ENCODE peak calls at places on chromosome 7, in six cellular contexts. One of them, this sample, is unnamed.

GRCh38 chr7:72080349-72080766 is 331.8 kb downstream of the CALN1 start:
- DNase-seq in WTC11: no peak
- DNase-seq in GM23338: no peak
- DNase-seq in H1: no peak
- DNase-seq in K562: no peak
- DNase-seq in HepG2: no peak
- DNase-seq in this sample: no peak

GRCh38 chr7:85471740-85472139 is 284.9 kb upstream of the SEMA3D start:
- DNase-seq in WTC11: no peak
- DNase-seq in GM23338: no peak
- DNase-seq in H1: no peak
- DNase-seq in K562: no peak
- DNase-seq in HepG2: no peak
- DNase-seq in this sample: no peak

GRCh38 chr7:15813448-15813847 is 127.0 kb upstream of the MEOX2 start:
- DNase-seq in WTC11: no peak
- DNase-seq in GM23338: no peak
- DNase-seq in H1: no peak
- DNase-seq in K562: no peak
- DNase-seq in HepG2: no peak
- DNase-seq in this sample: no peak

GRCh38 chr7:110868458-110868857 is 222.5 kb upstream of the LRRN3 start:
- DNase-seq in WTC11: no peak
- DNase-seq in GM23338: no peak
- DNase-seq in H1: no peak
- DNase-seq in K562: no peak
- DNase-seq in HepG2: no peak
- DNase-seq in this sample: no peak

GRCh38 chr7:155543011-155543881 is 3.1 kb downstream of the CNPY1 start:
- DNase-seq in WTC11: no peak
- DNase-seq in GM23338: peak
- DNase-seq in H1: no peak
- DNase-seq in K562: no peak
- DNase-seq in HepG2: peak
- DNase-seq in this sample: no peak

GRCh38 chr7:50826371-50827172 is 43.9 kb upstream of the GRB10 start:
- DNase-seq in WTC11: no peak
- DNase-seq in GM23338: no peak
- DNase-seq in H1: no peak
- DNase-seq in K562: no peak
- DNase-seq in HepG2: peak
- DNase-seq in this sample: no peak

GRCh38 chr7:51009716-51010496 is 227.2 kb upstream of the GRB10 start:
- DNase-seq in WTC11: no peak
- DNase-seq in GM23338: no peak
- DNase-seq in H1: no peak
- DNase-seq in K562: no peak
- DNase-seq in HepG2: peak
- DNase-seq in this sample: no peak

GRCh38 chr7:116621649-116622048 is 50.3 kb upstream of the MET start:
- DNase-seq in WTC11: no peak
- DNase-seq in GM23338: no peak
- DNase-seq in H1: no peak
- DNase-seq in K562: no peak
- DNase-seq in HepG2: no peak
- DNase-seq in this sample: no peak

GRCh38 chr7:22147113-22147512 is 201.4 kb upstream of the CDCA7L start:
- DNase-seq in WTC11: no peak
- DNase-seq in GM23338: no peak
- DNase-seq in H1: no peak
- DNase-seq in K562: no peak
- DNase-seq in HepG2: no peak
- DNase-seq in this sample: no peak

GRCh38 chr7:41931263-41931646 is 228.4 kb upstream of the INHBA start:
- DNase-seq in WTC11: no peak
- DNase-seq in GM23338: no peak
- DNase-seq in H1: no peak
- DNase-seq in K562: no peak
- DNase-seq in HepG2: no peak
- DNase-seq in this sample: no peak

GRCh38 chr7:137983308-137984008 is 18.4 kb downstream of the CREB3L2 start:
- DNase-seq in WTC11: no peak
- DNase-seq in GM23338: no peak
- DNase-seq in H1: no peak
- DNase-seq in K562: no peak
- DNase-seq in HepG2: peak
- DNase-seq in this sample: no peak

GRCh38 chr7:136251826-136252225 is 274.7 kb upstream of the MTPN start:
- DNase-seq in WTC11: no peak
- DNase-seq in GM23338: peak
- DNase-seq in H1: no peak
- DNase-seq in K562: no peak
- DNase-seq in HepG2: no peak
- DNase-seq in this sample: no peak

GRCh38 chr7:1252543-1253090 is 19.9 kb downstream of the UNCX start:
- DNase-seq in WTC11: no peak
- DNase-seq in GM23338: no peak
- DNase-seq in H1: no peak
- DNase-seq in K562: no peak
- DNase-seq in HepG2: no peak
- DNase-seq in this sample: no peak

GRCh38 chr7:37320140-37320839 is 128.4 kb downstream of the ELMO1 start:
- DNase-seq in WTC11: no peak
- DNase-seq in GM23338: no peak
- DNase-seq in H1: no peak
- DNase-seq in K562: no peak
- DNase-seq in HepG2: peak
- DNase-seq in this sample: no peak

GRCh38 chr7:16795624-16796023 is 9.2 kb downstream of the AGR2 start:
- DNase-seq in WTC11: no peak
- DNase-seq in GM23338: no peak
- DNase-seq in H1: no peak
- DNase-seq in K562: no peak
- DNase-seq in HepG2: no peak
- DNase-seq in this sample: no peak

DNA sequence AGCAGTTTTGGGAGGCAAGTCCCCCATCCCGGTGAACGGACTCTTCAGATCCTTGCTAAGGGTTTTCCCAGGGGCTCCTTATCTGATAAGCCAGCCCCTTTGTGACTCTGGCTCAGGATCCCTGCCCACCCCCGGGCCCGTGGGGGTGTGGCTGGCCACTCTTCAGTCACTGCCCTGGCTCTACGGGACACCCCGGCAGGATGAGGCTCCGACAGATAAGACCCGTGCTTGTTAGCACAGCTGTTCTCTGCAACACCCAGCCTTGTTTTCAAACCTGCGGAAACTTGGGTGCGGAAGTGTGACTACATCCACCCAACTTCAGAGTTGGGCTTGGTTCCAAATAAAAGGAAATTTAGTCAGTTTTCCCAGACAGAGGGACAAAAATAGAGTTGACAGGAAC is 66.7 kb upstream of the PODXL start:
- DNase-seq in WTC11: no peak
- DNase-seq in GM23338: no peak
- DNase-seq in H1: no peak
- DNase-seq in K562: peak
- DNase-seq in HepG2: no peak
- DNase-seq in this sample: no peak
- TF ChIP-seq CREB1 in WTC11: no peak
- TF ChIP-seq CREB1 in GM23338: no peak
- TF ChIP-seq CREB1 in H1: no peak
- TF ChIP-seq CREB1 in K562: no peak
- TF ChIP-seq CREB1 in HepG2: no peak
- TF ChIP-seq CREB1 in this sample: no peak

GRCh38 chr7:152107945-152108344 is 82.5 kb downstream of the GALNT11 start:
- DNase-seq in WTC11: no peak
- DNase-seq in GM23338: no peak
- DNase-seq in H1: no peak
- DNase-seq in K562: no peak
- DNase-seq in HepG2: no peak
- DNase-seq in this sample: no peak

GRCh38 chr7:152106990-152107389 is 81.5 kb downstream of the GALNT11 start:
- DNase-seq in WTC11: no peak
- DNase-seq in GM23338: no peak
- DNase-seq in H1: no peak
- DNase-seq in K562: no peak
- DNase-seq in HepG2: no peak
- DNase-seq in this sample: no peak

GRCh38 chr7:152105205-152105604 is 79.7 kb downstream of the GALNT11 start:
- DNase-seq in WTC11: no peak
- DNase-seq in GM23338: no peak
- DNase-seq in H1: no peak
- DNase-seq in K562: no peak
- DNase-seq in HepG2: no peak
- DNase-seq in this sample: no peak

GRCh38 chr7:152103691-152104090 is 78.2 kb downstream of the GALNT11 start:
- DNase-seq in WTC11: no peak
- DNase-seq in GM23338: no peak
- DNase-seq in H1: no peak
- DNase-seq in K562: no peak
- DNase-seq in HepG2: no peak
- DNase-seq in this sample: no peak

GRCh38 chr7:152103066-152103465 is 77.6 kb downstream of the GALNT11 start:
- DNase-seq in WTC11: no peak
- DNase-seq in GM23338: no peak
- DNase-seq in H1: no peak
- DNase-seq in K562: no peak
- DNase-seq in HepG2: no peak
- DNase-seq in this sample: no peak
- TF ChIP-seq CREB1 in WTC11: no peak
- TF ChIP-seq CREB1 in GM23338: no peak
- TF ChIP-seq CREB1 in H1: no peak
- TF ChIP-seq CREB1 in K562: no peak
- TF ChIP-seq CREB1 in HepG2: no peak
- TF ChIP-seq CREB1 in this sample: no peak

DNA sequence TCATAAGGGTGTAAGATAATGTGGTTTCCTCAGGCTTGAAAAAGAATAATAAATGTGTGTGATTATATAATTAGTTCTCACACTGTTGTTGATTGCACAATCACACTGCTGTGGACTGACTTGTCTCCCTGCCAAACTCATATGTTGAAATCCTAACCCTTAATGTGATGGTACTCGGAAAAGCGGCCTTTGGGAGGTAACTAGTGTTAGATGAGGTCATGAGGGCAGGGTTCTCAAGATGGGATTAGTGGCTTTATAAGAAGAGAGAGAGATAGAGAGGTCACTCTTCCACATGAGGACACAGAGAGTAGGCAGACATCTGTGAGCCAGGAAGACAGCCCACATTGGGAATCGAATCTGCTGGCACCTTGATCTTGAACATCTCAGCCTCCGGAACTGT is 128.4 kb upstream of the COL1A2 start:
- DNase-seq in WTC11: no peak
- DNase-seq in GM23338: no peak
- DNase-seq in H1: no peak
- DNase-seq in K562: no peak
- DNase-seq in HepG2: no peak
- DNase-seq in this sample: no peak
- TF ChIP-seq CREB1 in WTC11: no peak
- TF ChIP-seq CREB1 in GM23338: no peak
- TF ChIP-seq CREB1 in H1: no peak
- TF ChIP-seq CREB1 in K562: no peak
- TF ChIP-seq CREB1 in HepG2: no peak
- TF ChIP-seq CREB1 in this sample: no peak

DNA sequence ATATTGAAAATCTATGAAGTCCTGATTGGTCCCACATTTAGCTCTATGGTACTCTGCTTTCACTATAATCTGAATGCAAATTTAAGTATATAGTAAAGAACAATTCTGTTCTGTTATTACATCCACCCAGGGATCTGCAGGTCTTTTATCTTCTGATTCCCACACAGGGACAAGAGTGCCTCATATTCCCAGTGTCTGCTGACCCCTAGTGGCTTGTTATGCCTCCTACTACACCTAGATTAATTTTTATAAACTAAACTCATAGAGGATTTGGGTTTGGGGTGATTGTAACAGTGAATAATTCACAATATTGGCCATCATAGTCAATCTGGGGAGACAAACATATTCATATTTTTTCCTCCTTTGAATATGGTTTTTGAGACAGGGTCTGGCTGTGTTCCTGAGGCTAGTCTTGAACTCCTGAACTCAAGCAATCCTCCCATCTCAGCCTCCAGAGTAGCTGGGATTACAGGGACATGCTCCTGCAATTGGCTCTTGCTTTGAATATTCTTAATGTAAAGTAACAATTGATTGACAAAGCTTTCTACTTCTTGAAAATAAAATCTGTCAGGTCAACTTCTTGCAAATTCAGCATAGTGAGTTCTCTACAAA is 282.1 kb downstream of the KCND2 start:
- DNase-seq in WTC11: peak
- DNase-seq in GM23338: peak
- DNase-seq in H1: no peak
- DNase-seq in K562: peak
- DNase-seq in HepG2: peak
- DNase-seq in this sample: peak
- TF ChIP-seq CREB1 in WTC11: no peak
- TF ChIP-seq CREB1 in GM23338: no peak
- TF ChIP-seq CREB1 in H1: no peak
- TF ChIP-seq CREB1 in K562: no peak
- TF ChIP-seq CREB1 in HepG2: no peak
- TF ChIP-seq CREB1 in this sample: no peak

GRCh38 chr7:26168458-26169023 is 16.5 kb downstream of the NFE2L3 start:
- DNase-seq in WTC11: no peak
- DNase-seq in GM23338: no peak
- DNase-seq in H1: no peak
- DNase-seq in K562: no peak
- DNase-seq in HepG2: no peak
- DNase-seq in this sample: no peak
- TF ChIP-seq CREB1 in WTC11: no peak
- TF ChIP-seq CREB1 in GM23338: no peak
- TF ChIP-seq CREB1 in H1: no peak
- TF ChIP-seq CREB1 in K562: no peak
- TF ChIP-seq CREB1 in HepG2: no peak
- TF ChIP-seq CREB1 in this sample: no peak

DNA sequence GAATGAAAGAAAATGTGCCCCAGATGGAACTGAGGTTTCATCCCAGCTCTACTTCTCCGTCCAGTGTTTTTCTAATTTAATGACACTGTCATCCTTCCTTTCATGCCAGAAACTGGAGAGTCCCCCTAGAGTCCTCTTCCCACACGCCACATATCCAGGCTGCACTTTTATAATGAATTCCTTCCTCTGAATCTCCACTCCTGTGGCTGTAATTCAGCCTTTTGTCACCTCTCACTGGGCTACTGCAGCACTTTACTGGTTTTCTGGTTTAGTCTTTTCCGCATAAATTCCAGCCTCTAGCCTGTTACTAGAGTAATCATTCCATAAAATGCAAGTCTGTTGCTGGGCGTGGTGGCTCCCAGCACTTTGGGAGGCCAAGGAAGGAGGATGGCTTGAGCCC is 142.6 kb upstream of the RHEB start:
- DNase-seq in WTC11: no peak
- DNase-seq in GM23338: no peak
- DNase-seq in H1: no peak
- DNase-seq in K562: no peak
- DNase-seq in HepG2: no peak
- DNase-seq in this sample: no peak
- TF ChIP-seq CREB1 in WTC11: no peak
- TF ChIP-seq CREB1 in GM23338: no peak
- TF ChIP-seq CREB1 in H1: no peak
- TF ChIP-seq CREB1 in K562: no peak
- TF ChIP-seq CREB1 in HepG2: no peak
- TF ChIP-seq CREB1 in this sample: no peak

This sample was measured in GM12878.